ENCODE peak calls at places on chromosomes 7 and 10, in eight cellular contexts. J is AG04449, P is tibial artery, R is hepatocyte, Z is cardiac fibroblast, S is endothelial cell of umbilical vein, D is fibroblast of mammary gland, B is colonic mucosa. V is an unnamed sample.

GRCh38 chr7:4794591-4795350 is 19.3 kb downstream of the AP5Z1 start:
- DNase-seq in J (no peak), P (no peak), R (no peak), Z (no peak), S (no peak), D (no peak), B (no peak), V (no peak)

GRCh38 chr10:2985729-2986232 is 81.6 kb upstream of the PFKP start:
- DNase-seq in J (no peak), P (no peak), R (peak; percentile 87), Z (no peak), S (peak; percentile 65), D (peak; percentile 57), B (peak; percentile 85), V (peak; percentile 43)

GRCh38 chr7:91957823-91958222 is 17.2 kb downstream of the AKAP9 start:
- DNase-seq in J (no peak), P (no peak), R (no peak), Z (no peak), S (no peak), D (no peak), B (no peak), V (no peak)

GRCh38 chr10:70664702-70665195 is 7.6 kb upstream of the ADAMTS14 start:
- DNase-seq in J (peak; percentile 97), P (no peak), R (peak; percentile 39), Z (peak; percentile 92), S (no peak), D (peak; percentile 99), B (no peak), V (peak; percentile 98)

GRCh38 chr10:103227416-103227815 is 18.3 kb upstream of the RPEL1 start:
- DNase-seq in J (no peak), P (no peak), R (no peak), Z (no peak), S (no peak), D (no peak), B (no peak), V (no peak)

GRCh38 chr7:78129865-78130264 is 331.3 kb downstream of the PHTF2 start:
- DNase-seq in J (no peak), P (no peak), R (no peak), Z (no peak), S (no peak), D (no peak), B (no peak), V (no peak)

GRCh38 chr10:5658871-5659618 is 7.3 kb downstream of the ASB13 start:
- DNase-seq in J (no peak), P (no peak), R (peak; percentile 24), Z (no peak), S (no peak), D (no peak), B (no peak), V (no peak)

GRCh38 chr10:12530017-12530416 is 180.7 kb downstream of the CAMK1D start:
- DNase-seq in J (no peak), P (no peak), R (no peak), Z (no peak), S (no peak), D (no peak), B (no peak), V (no peak)

DNA sequence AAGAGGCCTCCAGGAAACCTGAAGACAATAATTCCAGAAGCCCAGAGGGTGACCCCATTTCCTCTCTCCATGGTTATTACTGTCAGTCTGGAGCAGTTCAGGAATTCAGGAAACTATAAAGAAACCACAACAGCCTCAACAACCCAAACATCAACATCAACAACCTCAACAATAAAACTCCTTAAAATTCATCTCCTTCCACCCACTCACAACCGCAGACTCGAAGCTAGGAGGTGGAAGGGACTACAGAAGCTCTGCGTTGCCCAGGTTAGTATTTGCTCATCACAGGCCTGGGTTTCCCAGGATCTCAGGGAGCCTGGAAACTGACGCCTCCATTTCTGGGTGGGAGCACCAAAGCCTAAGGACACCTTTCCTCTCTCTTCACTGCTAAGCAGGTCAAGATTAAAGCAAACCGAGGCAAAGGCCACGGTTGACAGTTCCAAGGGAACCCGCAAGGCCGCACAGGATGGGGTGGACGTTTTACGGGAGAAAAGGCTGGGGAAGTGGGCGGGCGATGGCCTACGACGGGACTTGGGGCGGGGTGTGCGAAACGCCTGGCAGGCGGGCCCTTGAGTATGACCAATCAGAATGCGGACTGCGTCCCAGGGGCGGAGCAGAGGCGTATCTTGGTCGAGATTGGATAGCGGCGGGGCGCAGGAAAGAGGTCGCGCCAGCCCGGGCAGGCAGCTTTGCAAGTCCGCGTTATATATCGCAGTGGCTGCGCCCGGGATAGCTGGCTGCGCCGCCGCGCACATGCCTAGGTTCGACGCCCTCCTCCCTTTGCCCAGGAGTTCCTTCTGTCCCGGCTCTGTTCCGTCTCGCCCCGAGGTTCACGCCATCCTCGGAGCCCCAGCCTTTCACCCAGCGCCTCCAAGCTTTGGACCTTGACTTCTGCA is at the start of gene ELOVL3:
- DNase-seq in J (peak; percentile 56), P (peak; percentile 92), R (peak; percentile 92), Z (peak; percentile 96), S (peak; percentile 97), D (peak; percentile 93), B (peak; percentile 95), V (peak; percentile 97)
- H3K4me3 ChIP-seq in J (peak within 1 kb of the TSS; percentile 45), P (peak within 1 kb of the TSS; percentile 24), R (no peak within 1 kb of the TSS), Z (peak within 1 kb of the TSS; percentile 36), S (no peak within 1 kb of the TSS), D (peak within 1 kb of the TSS; percentile 26), B (peak within 1 kb of the TSS; percentile 27), V (peak within 1 kb of the TSS; percentile 49)

DNA sequence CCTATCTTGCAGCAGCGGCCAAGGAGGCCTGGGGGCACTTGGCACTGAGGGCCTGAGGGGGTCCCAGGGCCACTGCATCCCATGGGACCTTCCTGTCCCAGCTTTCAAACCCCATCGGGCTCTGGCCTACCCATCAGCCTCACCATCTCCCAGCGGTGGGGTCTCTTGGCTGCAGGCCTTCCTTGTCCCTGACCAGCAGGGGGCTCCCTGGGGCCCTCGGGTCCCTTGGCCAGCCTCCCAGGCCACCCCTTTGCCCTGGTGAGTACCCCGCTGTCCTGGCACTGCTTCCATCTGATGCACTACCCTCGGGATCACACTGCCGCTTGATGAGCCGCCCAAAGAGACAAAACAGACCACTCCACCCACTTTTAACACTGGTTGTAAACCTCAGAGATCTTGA is 43.5 kb downstream of the YKT6 start:
- DNase-seq in J (no peak), P (no peak), R (no peak), Z (peak; percentile 26), S (peak; percentile 16), D (no peak), B (no peak), V (peak; percentile 20)
- TF ChIP-seq CTCF in J (peak; percentile 41), P (no peak), R (peak; percentile 34), Z (peak; percentile 63), S (peak; percentile 77), D (peak; percentile 44), B (no peak), V (peak; percentile 71)

GRCh38 chr10:27745380-27745718 is 270 bp downstream of the MKX start:
- DNase-seq in J (no peak), P (no peak), R (no peak), Z (no peak), S (no peak), D (no peak), B (no peak), V (no peak)

GRCh38 chr10:27743736-27744477 is 1.7 kb downstream of the MKX start:
- DNase-seq in J (no peak), P (peak; percentile 27), R (peak; percentile 33), Z (peak; percentile 21), S (no peak), D (no peak), B (peak; percentile 27), V (no peak)

GRCh38 chr10:27742926-27743735 is 2.5 kb downstream of the MKX start:
- DNase-seq in J (no peak), P (peak; percentile 36), R (peak; percentile 46), Z (no peak), S (peak; percentile 12), D (no peak), B (peak; percentile 31), V (no peak)

GRCh38 chr10:27745719-27746363 is at the start of gene MKX:
- DNase-seq in J (no peak), P (peak; percentile 52), R (peak; percentile 69), Z (no peak), S (peak; percentile 13), D (peak; percentile 48), B (peak; percentile 58), V (no peak)

DNA sequence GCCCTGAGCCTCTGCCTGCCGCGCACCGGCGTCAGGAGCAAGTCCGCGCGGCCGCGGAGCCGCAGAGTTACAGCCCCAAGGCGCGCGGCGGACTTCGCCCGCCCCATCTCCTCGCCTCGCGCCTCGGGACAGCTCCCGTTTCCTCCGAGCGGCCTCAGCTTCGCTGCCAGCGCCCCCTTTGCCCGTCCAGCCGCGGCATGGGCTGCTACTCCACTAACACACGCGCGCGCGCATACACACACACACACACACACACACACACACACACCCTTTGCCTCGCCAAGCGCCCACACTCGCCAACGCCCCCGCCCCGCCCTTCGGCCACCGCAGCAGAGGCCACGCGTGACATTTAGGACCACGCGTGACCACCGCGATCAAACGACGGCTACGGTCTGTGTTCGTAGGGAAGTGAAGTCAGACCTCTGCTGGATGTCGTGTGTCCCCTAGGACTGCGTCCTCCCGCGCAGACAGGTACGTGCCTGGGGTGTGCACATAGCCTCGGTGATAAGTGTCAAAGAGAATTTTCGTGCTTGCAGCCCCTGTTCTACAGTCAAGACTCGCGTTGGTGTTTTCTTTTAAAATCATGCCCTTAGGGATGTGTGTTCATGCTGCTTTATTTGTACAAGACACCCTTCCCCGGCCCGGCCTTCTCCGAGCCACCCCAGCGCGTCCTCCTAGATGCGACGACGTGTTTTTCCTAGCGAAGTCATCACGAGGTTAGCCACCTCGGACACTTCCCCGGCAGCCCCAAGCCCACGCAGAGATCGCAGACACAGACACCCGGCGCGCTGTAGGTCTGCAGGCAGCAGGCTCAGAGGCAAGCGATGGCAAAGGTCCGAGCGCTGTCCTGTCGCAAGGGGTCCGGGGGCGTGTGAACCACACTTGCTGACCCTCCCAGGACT is 890 bp downstream of the MKX start:
- DNase-seq in J (no peak), P (peak; percentile 41), R (peak; percentile 72), Z (peak; percentile 22), S (peak; percentile 16), D (peak; percentile 27), B (no peak), V (no peak)
- H3K4me3 ChIP-seq in J (peak overlapping the region; percentile 61), P (peak overlapping the region; percentile 63), R (no peak overlapping the region), Z (no peak overlapping the region), S (no peak overlapping the region), D (peak overlapping the region; percentile 35), B (peak overlapping the region; percentile 47), V (no peak overlapping the region)

GRCh38 chr7:22948770-22949169 is 65.2 kb downstream of the HYCC1 start:
- DNase-seq in J (no peak), P (no peak), R (no peak), Z (no peak), S (no peak), D (no peak), B (no peak), V (no peak)

GRCh38 chr7:22954251-22954650 is 59.7 kb downstream of the HYCC1 start:
- DNase-seq in J (no peak), P (no peak), R (no peak), Z (no peak), S (no peak), D (no peak), B (no peak), V (no peak)

GRCh38 chr7:22945584-22945983 is 68.3 kb downstream of the HYCC1 start:
- DNase-seq in J (no peak), P (no peak), R (no peak), Z (peak; percentile 14), S (no peak), D (peak; percentile 21), B (no peak), V (no peak)

GRCh38 chr7:22952306-22953011 is 61.5 kb downstream of the HYCC1 start:
- DNase-seq in J (no peak), P (no peak), R (no peak), Z (no peak), S (no peak), D (no peak), B (no peak), V (no peak)

DNA sequence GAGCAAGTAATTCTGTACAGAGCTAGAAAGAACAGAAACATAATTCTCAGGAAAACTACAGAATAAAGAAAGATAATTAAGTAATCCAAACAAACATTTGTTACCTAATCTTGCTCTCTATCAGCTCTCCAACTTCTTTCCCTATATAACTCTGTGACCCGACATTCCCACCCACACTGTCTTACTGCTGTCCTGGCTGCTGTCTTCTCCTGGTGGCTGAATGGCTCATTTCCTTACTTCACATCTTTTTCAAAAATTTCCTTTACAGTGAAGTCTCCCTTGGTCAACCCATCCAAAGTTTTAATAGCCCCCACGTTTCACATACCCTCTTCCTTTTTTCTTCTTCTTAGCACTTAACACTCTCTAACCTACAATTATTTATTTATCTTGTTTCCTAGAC is 64.0 kb downstream of the HYCC1 start:
- DNase-seq in J (no peak), P (no peak), R (no peak), Z (peak; percentile 14), S (no peak), D (no peak), B (no peak), V (no peak)
- TF ChIP-seq CTCF in J (peak; percentile 3), P (no peak), R (no peak), Z (peak; percentile 16), S (no peak), D (peak; percentile 18), B (no peak), V (peak; percentile 43)